ENCODE peak calls at places on chromosome 3, in seven cellular contexts. One of them, this sample, is unnamed. For H3K27me3 and H3K4me1, the result is how much of the 10 kb centered on the place peaks cover.

GRCh38 chr3:72306800-72307341 is 521.9 kb upstream of the PROK2 start:
- DNase-seq in left lung: no peak
- DNase-seq in endodermal cell: peak
- DNase-seq in sigmoid colon: no peak
- DNase-seq in body of pancreas: no peak
- DNase-seq in GM23248: no peak
- DNase-seq in psoas muscle: no peak
- DNase-seq in this sample: no peak

GRCh38 chr3:12197475-12197874 is 38.8 kb upstream of the TIMP4 start:
- DNase-seq in left lung: no peak
- DNase-seq in psoas muscle: no peak
- DNase-seq in GM23248: no peak
- DNase-seq in body of pancreas: no peak
- DNase-seq in endodermal cell: no peak
- DNase-seq in sigmoid colon: no peak
- DNase-seq in this sample: no peak

GRCh38 chr3:152497457-152497856 is 228.7 kb downstream of the MBNL1 start:
- DNase-seq in GM23248: peak
- DNase-seq in psoas muscle: no peak
- DNase-seq in sigmoid colon: no peak
- DNase-seq in left lung: no peak
- DNase-seq in body of pancreas: no peak
- DNase-seq in endodermal cell: no peak
- DNase-seq in this sample: no peak

GRCh38 chr3:149134560-149134959 is 5.1 kb downstream of the HPS3 start:
- DNase-seq in sigmoid colon: no peak
- DNase-seq in GM23248: peak
- DNase-seq in endodermal cell: no peak
- DNase-seq in psoas muscle: no peak
- DNase-seq in left lung: no peak
- DNase-seq in body of pancreas: no peak
- DNase-seq in this sample: no peak

GRCh38 chr3:110881069-110881468 is 190.5 kb upstream of the NECTIN3 start:
- DNase-seq in endodermal cell: peak
- DNase-seq in GM23248: peak
- DNase-seq in left lung: no peak
- DNase-seq in body of pancreas: peak
- DNase-seq in sigmoid colon: peak
- DNase-seq in psoas muscle: no peak
- DNase-seq in this sample: no peak

GRCh38 chr3:196740476-196741400 is 1.1 kb downstream of the PAK2 start:
- DNase-seq in sigmoid colon: no peak
- DNase-seq in body of pancreas: peak
- DNase-seq in psoas muscle: peak
- DNase-seq in GM23248: peak
- DNase-seq in left lung: no peak
- DNase-seq in endodermal cell: no peak
- DNase-seq in this sample: no peak

GRCh38 chr3:181176610-181177009 is 187.1 kb upstream of the DNAJC19 start:
- DNase-seq in body of pancreas: peak
- DNase-seq in left lung: no peak
- DNase-seq in psoas muscle: peak
- DNase-seq in GM23248: peak
- DNase-seq in sigmoid colon: peak
- DNase-seq in endodermal cell: peak
- DNase-seq in this sample: no peak

GRCh38 chr3:44001072-44001471 is 240.6 kb upstream of the TOPAZ1 start:
- DNase-seq in GM23248: peak
- DNase-seq in endodermal cell: no peak
- DNase-seq in sigmoid colon: no peak
- DNase-seq in psoas muscle: no peak
- DNase-seq in body of pancreas: no peak
- DNase-seq in left lung: no peak
- DNase-seq in this sample: no peak

GRCh38 chr3:134059680-134060560 is 30.2 kb upstream of the SLCO2A1 start:
- DNase-seq in psoas muscle: no peak
- DNase-seq in endodermal cell: peak
- DNase-seq in left lung: no peak
- DNase-seq in body of pancreas: no peak
- DNase-seq in sigmoid colon: no peak
- DNase-seq in GM23248: peak
- DNase-seq in this sample: no peak

GRCh38 chr3:187197255-187197654 is at the start of gene RTP1:
- DNase-seq in body of pancreas: no peak
- DNase-seq in endodermal cell: no peak
- DNase-seq in sigmoid colon: no peak
- DNase-seq in psoas muscle: no peak
- DNase-seq in left lung: no peak
- DNase-seq in GM23248: no peak
- DNase-seq in this sample: no peak

GRCh38 chr3:38606561-38606960 is 42.9 kb downstream of the SCN5A start:
- DNase-seq in GM23248: no peak
- DNase-seq in sigmoid colon: peak
- DNase-seq in endodermal cell: peak
- DNase-seq in body of pancreas: no peak
- DNase-seq in left lung: peak
- DNase-seq in psoas muscle: no peak
- DNase-seq in this sample: no peak

GRCh38 chr3:53493997-53494791 is at the start of gene CACNA1D:
- DNase-seq in psoas muscle: peak
- DNase-seq in GM23248: peak
- DNase-seq in sigmoid colon: no peak
- DNase-seq in left lung: peak
- DNase-seq in endodermal cell: peak
- DNase-seq in body of pancreas: peak
- DNase-seq in this sample: no peak

GRCh38 chr3:53495518-53496501 is 1.4 kb downstream of the CACNA1D start:
- DNase-seq in GM23248: no peak
- DNase-seq in body of pancreas: peak
- DNase-seq in psoas muscle: no peak
- DNase-seq in sigmoid colon: peak
- DNase-seq in left lung: no peak
- DNase-seq in endodermal cell: peak
- DNase-seq in this sample: no peak

GRCh38 chr3:53496984-53497383 is 2.6 kb downstream of the CACNA1D start:
- DNase-seq in sigmoid colon: no peak
- DNase-seq in psoas muscle: no peak
- DNase-seq in left lung: no peak
- DNase-seq in body of pancreas: no peak
- DNase-seq in GM23248: no peak
- DNase-seq in endodermal cell: no peak
- DNase-seq in this sample: no peak

GRCh38 chr3:53493618-53493996 is 804 bp upstream of the CACNA1D start:
- DNase-seq in psoas muscle: no peak
- DNase-seq in GM23248: no peak
- DNase-seq in left lung: no peak
- DNase-seq in sigmoid colon: no peak
- DNase-seq in endodermal cell: no peak
- DNase-seq in body of pancreas: no peak
- DNase-seq in this sample: no peak

GRCh38 chr3:53495091-53495517 is 693 bp downstream of the CACNA1D start:
- DNase-seq in sigmoid colon: no peak
- DNase-seq in GM23248: no peak
- DNase-seq in body of pancreas: no peak
- DNase-seq in endodermal cell: peak
- DNase-seq in psoas muscle: peak
- DNase-seq in left lung: no peak
- DNase-seq in this sample: no peak
- H3K27me3 ChIP-seq in sigmoid colon: under half
- H3K27me3 ChIP-seq in GM23248: under half
- H3K27me3 ChIP-seq in body of pancreas: under half
- H3K27me3 ChIP-seq in endodermal cell: half or more
- H3K27me3 ChIP-seq in psoas muscle: under half
- H3K27me3 ChIP-seq in left lung: under half
- H3K27me3 ChIP-seq in this sample: under half

GRCh38 chr3:142888099-142888483 is 792 bp downstream of the PCOLCE2 start:
- DNase-seq in psoas muscle: no peak
- DNase-seq in left lung: no peak
- DNase-seq in sigmoid colon: no peak
- DNase-seq in endodermal cell: no peak
- DNase-seq in GM23248: peak
- DNase-seq in body of pancreas: no peak
- DNase-seq in this sample: no peak

GRCh38 chr3:142888484-142889262 is at the start of gene PCOLCE2:
- DNase-seq in sigmoid colon: peak
- DNase-seq in endodermal cell: peak
- DNase-seq in left lung: peak
- DNase-seq in body of pancreas: peak
- DNase-seq in psoas muscle: peak
- DNase-seq in GM23248: peak
- DNase-seq in this sample: no peak

GRCh38 chr3:142890592-142890991 is 1.7 kb upstream of the PCOLCE2 start:
- DNase-seq in sigmoid colon: no peak
- DNase-seq in endodermal cell: no peak
- DNase-seq in psoas muscle: no peak
- DNase-seq in left lung: no peak
- DNase-seq in body of pancreas: no peak
- DNase-seq in GM23248: no peak
- DNase-seq in this sample: no peak

GRCh38 chr3:142886938-142887337 is 1.9 kb downstream of the PCOLCE2 start:
- DNase-seq in endodermal cell: no peak
- DNase-seq in left lung: no peak
- DNase-seq in sigmoid colon: no peak
- DNase-seq in body of pancreas: no peak
- DNase-seq in GM23248: peak
- DNase-seq in psoas muscle: no peak
- DNase-seq in this sample: no peak

DNA sequence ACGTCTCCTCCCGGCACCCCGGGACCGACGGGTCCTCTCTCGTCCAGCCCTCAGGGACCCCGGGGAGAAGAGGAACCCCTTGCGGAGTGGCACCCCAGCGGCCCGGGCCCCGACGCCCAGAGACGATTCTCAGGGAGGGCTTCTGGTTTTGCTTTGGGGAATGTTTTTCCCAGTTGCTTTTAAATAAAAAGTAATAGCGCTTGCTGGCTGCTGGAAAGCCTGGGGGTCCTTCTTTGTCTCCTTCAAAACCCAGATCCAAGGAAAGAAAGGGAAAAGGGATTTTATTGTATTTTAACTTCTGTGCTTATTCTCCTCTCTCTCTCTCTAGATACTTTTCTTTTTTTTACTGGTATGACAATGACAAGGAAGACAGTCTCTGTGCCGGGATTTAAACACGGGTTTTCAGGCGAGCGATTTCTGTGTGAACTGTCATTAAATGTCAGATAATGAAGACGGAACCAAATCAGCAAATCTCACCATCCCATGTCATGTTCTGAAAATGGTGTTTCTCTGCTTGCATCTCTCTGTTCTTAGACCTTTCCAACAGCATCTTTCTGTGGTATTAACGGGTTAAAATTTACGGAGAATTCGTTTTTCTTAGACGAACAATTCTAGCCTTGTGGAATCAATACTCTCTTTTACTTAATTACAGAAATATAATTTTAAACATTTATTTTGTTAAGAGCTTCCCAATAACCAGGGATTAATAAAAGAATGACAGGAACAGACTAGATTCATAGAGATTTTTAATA is 556 bp upstream of the PCOLCE2 start:
- DNase-seq in left lung: no peak
- DNase-seq in sigmoid colon: no peak
- DNase-seq in psoas muscle: no peak
- DNase-seq in endodermal cell: no peak
- DNase-seq in GM23248: no peak
- DNase-seq in body of pancreas: no peak
- DNase-seq in this sample: no peak
- H3K4me3 ChIP-seq in left lung: peak
- H3K4me3 ChIP-seq in sigmoid colon: peak
- H3K4me3 ChIP-seq in psoas muscle: peak
- H3K4me3 ChIP-seq in endodermal cell: peak
- H3K4me3 ChIP-seq in GM23248: peak
- H3K4me3 ChIP-seq in body of pancreas: no peak
- H3K4me3 ChIP-seq in this sample: peak

GRCh38 chr3:65951836-65952505 is 86.7 kb downstream of the MAGI1 start:
- DNase-seq in left lung: no peak
- DNase-seq in GM23248: no peak
- DNase-seq in psoas muscle: no peak
- DNase-seq in endodermal cell: no peak
- DNase-seq in body of pancreas: no peak
- DNase-seq in sigmoid colon: no peak
- DNase-seq in this sample: no peak
- H3K4me1 ChIP-seq in left lung: under half
- H3K4me1 ChIP-seq in GM23248: under half
- H3K4me1 ChIP-seq in psoas muscle: under half
- H3K4me1 ChIP-seq in endodermal cell: under half
- H3K4me1 ChIP-seq in body of pancreas: half or more
- H3K4me1 ChIP-seq in sigmoid colon: under half
- H3K4me1 ChIP-seq in this sample: under half

DNA sequence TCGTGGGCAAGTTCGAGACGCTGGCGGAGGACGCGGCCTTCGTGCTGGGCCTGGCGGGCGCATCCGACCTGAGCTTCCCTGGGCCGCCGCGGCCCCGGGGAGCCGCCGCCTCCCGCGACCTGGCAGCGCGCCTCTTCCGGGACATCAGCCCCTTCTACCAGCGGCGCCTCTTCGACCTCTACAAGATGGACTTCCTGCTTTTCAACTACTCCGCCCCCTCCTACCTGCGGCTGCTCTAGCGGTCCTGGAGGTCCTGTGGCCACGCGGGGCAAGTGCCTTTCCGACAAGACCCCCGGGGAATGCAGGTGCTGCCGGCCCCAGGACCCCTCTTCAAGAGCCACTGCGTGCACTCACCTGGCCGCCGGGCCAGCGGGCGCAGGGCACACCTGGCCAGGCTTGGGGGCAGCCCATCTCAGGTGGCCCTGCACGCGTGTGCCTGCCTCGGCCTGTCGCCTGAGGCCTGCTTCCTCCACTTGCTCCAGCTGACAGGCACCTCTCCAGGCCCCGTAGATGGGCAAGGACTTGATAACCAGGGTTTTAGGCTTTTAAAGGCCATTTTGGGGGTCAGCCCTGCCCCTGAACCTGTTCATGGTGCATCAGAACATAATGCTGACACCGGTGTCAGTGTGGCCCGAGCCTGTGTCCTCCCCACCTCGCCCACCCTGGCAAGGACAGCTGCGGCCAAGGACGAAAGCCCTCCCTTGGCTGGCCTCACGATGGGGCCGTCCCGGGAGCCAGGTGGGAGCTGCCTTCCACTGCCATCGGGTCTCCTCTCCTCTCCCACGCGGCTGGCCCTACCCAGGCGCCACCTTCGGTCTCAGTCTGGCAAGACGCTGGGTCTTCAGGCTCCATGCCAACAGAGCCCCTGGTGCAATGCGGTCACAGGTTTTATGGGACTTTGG is 16.1 kb downstream of the C3orf22 start:
- DNase-seq in body of pancreas: peak
- DNase-seq in left lung: peak
- DNase-seq in psoas muscle: no peak
- DNase-seq in sigmoid colon: peak
- DNase-seq in GM23248: no peak
- DNase-seq in endodermal cell: peak
- DNase-seq in this sample: no peak
- H3K27me3 ChIP-seq in body of pancreas: under half
- H3K27me3 ChIP-seq in left lung: under half
- H3K27me3 ChIP-seq in psoas muscle: under half
- H3K27me3 ChIP-seq in sigmoid colon: under half
- H3K27me3 ChIP-seq in GM23248: under half
- H3K27me3 ChIP-seq in endodermal cell: under half
- H3K27me3 ChIP-seq in this sample: under half

This sample was measured in ascending aorta.